ENCODE peak calls at places on chromosomes 6 and 20, in six cellular contexts. L is T-cell; I is stimulated activated CD8-positive, alpha-beta memory T cell treated with anti-CD3 and anti-CD28 coated beads, Interleukin-15, amount 100 ng/mL, for 1 hour; M is stimulated activated naive B cell treated with anti-CD40 and anti-IgM and Interleukin-4, amounts not matched to agents 10 μg/mL and 1 μg/mL and 100 μg/mL, for 72 hours; Z is CD8-positive, alpha-beta T cell; V is tibial artery. A is an unnamed sample.

GRCh38 chr20:19828233-19828632 is 70.2 kb downstream of the RIN2 start:
- DNase-seq in L (no peak), I (no peak), M (peak; percentile 77), Z (no peak), V (no peak), A (no peak)

GRCh38 chr20:25136643-25137559 is 55.0 kb upstream of the VSX1 start:
- DNase-seq in L (no peak), I (no peak), M (no peak), Z (no peak), V (peak; percentile 83), A (peak; percentile 90)

GRCh38 chr6:27280064-27280539 is 32.0 kb downstream of the POM121L2 start:
- DNase-seq in L (no peak), I (no peak), M (no peak), Z (no peak), V (no peak), A (no peak)

GRCh38 chr6:143966291-143966690 is 41.8 kb downstream of the PLAGL1 start:
- DNase-seq in L (no peak), I (no peak), M (no peak), Z (no peak), V (no peak), A (no peak)

GRCh38 chr6:74289881-74290280 is 593.9 kb downstream of the CD109 start:
- DNase-seq in L (no peak), I (no peak), M (no peak), Z (no peak), V (no peak), A (no peak)

GRCh38 chr20:19992996-19993908 is 23.9 kb upstream of the NAA20 start:
- DNase-seq in L (no peak), I (no peak), M (no peak), Z (no peak), V (no peak), A (no peak)

GRCh38 chr20:4985658-4986057 is 15.7 kb downstream of the SLC23A2 start:
- DNase-seq in L (no peak), I (no peak), M (no peak), Z (no peak), V (no peak), A (no peak)

GRCh38 chr6:21987501-21987957 is 309.3 kb downstream of the PRL start:
- DNase-seq in L (no peak), I (no peak), M (peak; percentile 4), Z (no peak), V (peak; percentile 77), A (peak; percentile 89)

GRCh38 chr6:31340228-31340627 is 16.8 kb downstream of the HLA-B start:
- DNase-seq in L (no peak), I (no peak), M (no peak), Z (no peak), V (no peak), A (no peak)

GRCh38 chr20:1184260-1184637 is 532 bp downstream of the TMEM74B start:
- DNase-seq in L (no peak), I (no peak), M (no peak), Z (no peak), V (no peak), A (no peak)

GRCh38 chr20:17696287-17696686 is 3.5 kb upstream of the BANF2 start:
- DNase-seq in L (no peak), I (no peak), M (no peak), Z (no peak), V (no peak), A (no peak)

GRCh38 chr6:29589423-29590048 is 4.6 kb downstream of the OR2H2 start:
- DNase-seq in L (peak; percentile 23), I (peak; percentile 14), M (peak; percentile 28), Z (peak; percentile 16), V (peak; percentile 43), A (no peak)

GRCh38 chr6:41185991-41186675 is 14.8 kb downstream of the TREML2 start:
- DNase-seq in L (no peak), I (no peak), M (no peak), Z (no peak), V (no peak), A (no peak)

GRCh38 chr20:7971536-7972285 is 31.5 kb upstream of the HAO1 start:
- DNase-seq in L (no peak), I (no peak), M (no peak), Z (no peak), V (no peak), A (no peak)

GRCh38 chr6:110476046-110476849 is at the start of gene SLC22A16:
- DNase-seq in L (no peak), I (no peak), M (peak; percentile 11), Z (no peak), V (no peak), A (no peak)

GRCh38 chr6:66662196-66662595 is 955.2 kb upstream of the EYS start:
- DNase-seq in L (no peak), I (no peak), M (no peak), Z (no peak), V (no peak), A (no peak)

A was measured in ascending aorta.